ENCODE peak calls at places on chromosomes 6 and 20, in six cellular contexts. R is mesenchymal stem cell, J is H1, B is IMR-90, V is trophoblast cell, L is H9. H is an unnamed sample. For H3K4me1, the result is how much of the 10 kb centered on the place peaks cover.

GRCh38 chr6:16939839-16940238 is 162.0 kb upstream of the STMND1 start:
- DNase-seq in R (no peak), J (no peak), B (no peak), V (no peak), L (no peak), H (no peak)

GRCh38 chr6:82364087-82365010 is 732 bp downstream of the TPBG start:
- DNase-seq in R (peak), J (peak), B (peak), V (peak), L (peak), H (peak)

GRCh38 chr6:52543262-52543661 is 33.6 kb downstream of the TRAM2 start:
- DNase-seq in R (no peak), J (no peak), B (peak), V (no peak), L (no peak), H (no peak)

GRCh38 chr6:155273438-155273837 is 9.6 kb downstream of the CLDN20 start:
- DNase-seq in R (peak), J (no peak), B (peak), V (no peak), L (peak), H (no peak)

GRCh38 chr6:113488812-113489685 is 368.1 kb upstream of the MARCKS start:
- DNase-seq in R (no peak), J (no peak), B (no peak), V (no peak), L (no peak), H (no peak)

GRCh38 chr20:40148886-40149285 is 540.1 kb downstream of the MAFB start:
- DNase-seq in R (no peak), J (no peak), B (no peak), V (no peak), L (no peak), H (no peak)

GRCh38 chr6:88519227-88520019 is 353.3 kb upstream of the CNR1 start:
- DNase-seq in R (no peak), J (no peak), B (no peak), V (no peak), L (no peak), H (no peak)

GRCh38 chr6:35448191-35448590 is 3.9 kb upstream of the FANCE start:
- DNase-seq in R (no peak), J (no peak), B (no peak), V (no peak), L (no peak), H (no peak)

GRCh38 chr6:147223751-147224150 is 19.5 kb downstream of the STXBP5 start:
- DNase-seq in R (no peak), J (no peak), B (no peak), V (no peak), L (no peak), H (no peak)

GRCh38 chr20:2140561-2140960 is 38.9 kb downstream of the STK35 start:
- DNase-seq in R (peak), J (no peak), B (peak), V (no peak), L (no peak), H (no peak)

GRCh38 chr6:170243791-170244291 is 47.0 kb downstream of the DLL1 start:
- DNase-seq in R (no peak), J (no peak), B (no peak), V (no peak), L (no peak), H (no peak)

GRCh38 chr6:158149641-158150040 is 18.4 kb downstream of the SERAC1 start:
- DNase-seq in R (peak), J (no peak), B (peak), V (no peak), L (no peak), H (no peak)

GRCh38 chr6:13152804-13153203 is 175.5 kb downstream of the TBC1D7 start:
- DNase-seq in R (no peak), J (peak), B (no peak), V (no peak), L (peak), H (peak)

GRCh38 chr6:44006123-44006871 is 121.0 kb downstream of the MRPL14 start:
- DNase-seq in R (peak), J (no peak), B (peak), V (no peak), L (no peak), H (no peak)

GRCh38 chr6:108168501-108168979 is 2.7 kb downstream of the NR2E1 start:
- DNase-seq in R (peak), J (peak), B (no peak), V (no peak), L (peak), H (peak)

GRCh38 chr6:87832025-87832825 is 130.2 kb upstream of the AKIRIN2 start:
- DNase-seq in R (peak), J (no peak), B (peak), V (no peak), L (no peak), H (no peak)

GRCh38 chr20:550611-551010 is 7.0 kb upstream of the CSNK2A1 start:
- DNase-seq in R (no peak), J (no peak), B (no peak), V (no peak), L (no peak), H (no peak)

GRCh38 chr6:7235712-7236311 is 77.2 kb downstream of the SSR1 start:
- DNase-seq in R (no peak), J (no peak), B (no peak), V (no peak), L (no peak), H (no peak)

GRCh38 chr20:3751664-3752385 is 15.7 kb downstream of the ADISSP start:
- DNase-seq in R (peak), J (peak), B (no peak), V (no peak), L (peak), H (no peak)

GRCh38 chr6:105137388-105137787 is 42.4 kb downstream of the POPDC3 start:
- DNase-seq in R (peak), J (no peak), B (no peak), V (no peak), L (no peak), H (no peak)

GRCh38 chr20:2752631-2753455 is 47.6 kb downstream of the CPXM1 start:
- DNase-seq in R (peak), J (peak), B (peak), V (no peak), L (peak), H (peak)

GRCh38 chr6:95083506-95083905 is 493.8 kb upstream of the MANEA start:
- DNase-seq in R (no peak), J (no peak), B (no peak), V (no peak), L (peak), H (no peak)

GRCh38 chr6:120608826-120609225 is 725.5 kb downstream of the TBC1D32 start:
- DNase-seq in R (no peak), J (no peak), B (no peak), V (no peak), L (no peak), H (no peak)

GRCh38 chr6:147136057-147136456 is 68.2 kb upstream of the STXBP5 start:
- DNase-seq in R (no peak), J (no peak), B (no peak), V (no peak), L (no peak), H (no peak)

GRCh38 chr20:37071481-37071911 is 24.3 kb downstream of the RBL1 start:
- DNase-seq in R (peak), J (no peak), B (peak), V (peak), L (no peak), H (no peak)

GRCh38 chr6:30322527-30323501 is 3.9 kb upstream of the TRIM39 start:
- DNase-seq in R (peak), J (no peak), B (peak), V (peak), L (no peak), H (no peak)

GRCh38 chr20:25296094-25297093 is 48.5 kb downstream of the PYGB start:
- DNase-seq in R (no peak), J (no peak), B (peak), V (no peak), L (no peak), H (no peak)

GRCh38 chr6:125528614-125529013 is 220.8 kb upstream of the HEY2 start:
- DNase-seq in R (no peak), J (peak), B (no peak), V (no peak), L (peak), H (peak)

GRCh38 chr6:90978046-90978445 is 391.2 kb upstream of the MAP3K7 start:
- DNase-seq in R (no peak), J (no peak), B (no peak), V (no peak), L (no peak), H (no peak)

GRCh38 chr20:63747622-63748355 is 8.2 kb downstream of the SLC2A4RG start:
- DNase-seq in R (no peak), J (no peak), B (no peak), V (no peak), L (no peak), H (no peak)

GRCh38 chr6:68082086-68082485 is 553.0 kb upstream of the ADGRB3 start:
- DNase-seq in R (peak), J (no peak), B (no peak), V (no peak), L (no peak), H (no peak)

GRCh38 chr6:134347916-134348805 is 30.2 kb upstream of the SGK1 start:
- DNase-seq in R (peak), J (no peak), B (peak), V (no peak), L (no peak), H (no peak)

GRCh38 chr6:129317931-129318820 is 391.8 kb downstream of the ARHGAP18 start:
- DNase-seq in R (peak), J (no peak), B (peak), V (peak), L (peak), H (peak)

GRCh38 chr6:111591901-111592461 is 13.7 kb downstream of the TRAF3IP2 start:
- DNase-seq in R (peak), J (no peak), B (no peak), V (no peak), L (no peak), H (no peak)
- H3K4me1 ChIP-seq in R (under half), J (under half), B (under half), V (under half), L (under half), H (under half)

GRCh38 chr6:156280131-156280530 is 497.0 kb upstream of the ARID1B start:
- DNase-seq in R (no peak), J (no peak), B (no peak), V (no peak), L (no peak), H (no peak)
- H3K27ac ChIP-seq in R (no peak), J (no peak), B (no peak), V (no peak), L (no peak), H (no peak)

GRCh38 chr20:62127799-62128198 is 5.5 kb downstream of the LSM14B start:
- DNase-seq in R (no peak), J (no peak), B (no peak), V (no peak), L (no peak), H (no peak)
- H3K14ac ChIP-seq in R (no peak), J (no peak), B (no peak), V (no peak), L (no peak), H (no peak)

GRCh38 chr20:7937328-7937727 is 2.9 kb downstream of the HAO1 start:
- DNase-seq in R (no peak), J (no peak), B (no peak), V (no peak), L (no peak), H (no peak)
- H3K4me1 ChIP-seq in R (under half), J (under half), B (under half), V (under half), L (under half), H (under half)

GRCh38 chr6:143778926-143779325 is 64.2 kb upstream of the LTV1 start:
- DNase-seq in R (no peak), J (no peak), B (no peak), V (no peak), L (no peak), H (no peak)

GRCh38 chr6:143784316-143784715 is 58.8 kb upstream of the LTV1 start:
- DNase-seq in R (no peak), J (no peak), B (no peak), V (no peak), L (no peak), H (no peak)

GRCh38 chr6:143783077-143783476 is 60.1 kb upstream of the LTV1 start:
- DNase-seq in R (no peak), J (no peak), B (no peak), V (no peak), L (no peak), H (no peak)

GRCh38 chr6:143782517-143782916 is 60.6 kb upstream of the LTV1 start:
- DNase-seq in R (no peak), J (no peak), B (no peak), V (no peak), L (no peak), H (no peak)
- H3K27ac ChIP-seq in R (no peak), J (no peak), B (no peak), V (no peak), L (no peak), H (no peak)